ENCODE peak calls at places on chromosomes 4 and X, in eight cellular contexts. N is ascending aorta, H is fibroblast of lung, C is MM.1S, S is breast epithelium, W is HAP-1, U is uterus, M is neuronal stem cell. D is an unnamed sample.

GRCh38 chr4:117481742-117482141 is 396.4 kb upstream of the TRAM1L1 start:
- DNase-seq in W (no peak), S (no peak), C (no peak), N (no peak), H (peak; percentile 86), U (no peak), M (no peak), D (no peak)

GRCh38 chr4:112270643-112271484 is 14.8 kb downstream of the TIFA start:
- DNase-seq in S (no peak), W (no peak), M (no peak), C (no peak), N (no peak), U (no peak), H (peak; percentile 77), D (no peak)

GRCh38 chr4:150510176-150510875 is 71.6 kb upstream of the MAB21L2 start:
- DNase-seq in W (no peak), M (peak; percentile 9), N (no peak), C (no peak), U (no peak), H (peak; percentile 86), S (no peak), D (no peak)

GRCh38 chr4:112296949-112297483 is at the start of gene ALPK1:
- DNase-seq in H (peak; percentile 83), U (no peak), S (no peak), W (peak; percentile 82), N (no peak), C (peak; percentile 62), M (no peak), D (peak; percentile 48)

GRCh38 chrX:111100191-111100590 is 4.2 kb downstream of the PAK3 start:
- DNase-seq in M (peak; percentile 21), N (no peak), S (no peak), U (no peak), C (peak; percentile 58), W (peak; percentile 61), H (peak; percentile 18), D (peak; percentile 17)

GRCh38 chrX:150767475-150768131 is 74.4 kb downstream of the MTMR1 start:
- DNase-seq in N (no peak), C (no peak), S (no peak), W (no peak), H (peak; percentile 94), M (no peak), U (no peak), D (no peak)

GRCh38 chrX:24125028-24125612 is 24.4 kb upstream of the ZFX start:
- DNase-seq in U (no peak), N (no peak), W (no peak), H (no peak), C (no peak), S (no peak), M (no peak), D (no peak)

GRCh38 chrX:96311366-96311765 is 373.3 kb upstream of the DIAPH2 start:
- DNase-seq in H (no peak), M (no peak), U (no peak), S (no peak), W (no peak), C (no peak), N (no peak), D (no peak)

GRCh38 chr4:39045791-39046221 is 13.6 kb upstream of the TMEM156 start:
- DNase-seq in H (no peak), N (no peak), C (no peak), W (no peak), S (no peak), U (no peak), M (no peak), D (no peak)

GRCh38 chrX:68694429-68695205 is 47.2 kb downstream of the STARD8 start:
- DNase-seq in W (no peak), M (no peak), H (no peak), C (peak; percentile 34), U (no peak), S (no peak), N (no peak), D (no peak)

GRCh38 chr4:144296941-144297340 is 156.4 kb upstream of the GYPA start:
- DNase-seq in H (no peak), M (no peak), U (no peak), W (no peak), C (no peak), N (no peak), S (no peak), D (no peak)

GRCh38 chr4:6781561-6781960 is 966 bp upstream of the KIAA0232 start:
- DNase-seq in M (no peak), N (no peak), W (no peak), C (no peak), S (no peak), U (peak; percentile 8), H (no peak), D (no peak)

GRCh38 chr4:1082215-1083182 is 30.9 kb downstream of the RNF212 start:
- DNase-seq in C (peak; percentile 15), N (peak; percentile 76), H (peak; percentile 73), W (no peak), M (no peak), U (no peak), S (peak; percentile 80), D (peak; percentile 30)

GRCh38 chr4:169484485-169484884 is 127.9 kb downstream of the NEK1 start:
- DNase-seq in U (no peak), H (peak; percentile 8), N (no peak), M (no peak), W (peak; percentile 12), S (no peak), C (no peak), D (no peak)

GRCh38 chr4:86482851-86483490 is 111.1 kb upstream of the PTPN13 start:
- DNase-seq in S (no peak), W (peak; percentile 100), C (no peak), U (no peak), N (no peak), H (peak; percentile 15), M (peak; percentile 88), D (no peak)

GRCh38 chrX:274904-275475 is 6.2 kb upstream of the PLCXD1 start:
- DNase-seq in W (no peak), M (peak; percentile 65), U (no peak), H (no peak), C (no peak), S (no peak), N (no peak), D (no peak)

GRCh38 chr4:145619639-145619996 is 433 bp downstream of the MMAA start:
- DNase-seq in C (no peak), U (peak; percentile 36), H (peak; percentile 62), S (peak; percentile 38), M (no peak), N (no peak), W (no peak), D (no peak)

GRCh38 chr4:4311193-4311592 is 21.1 kb downstream of the ZBTB49 start:
- DNase-seq in C (no peak), U (no peak), S (no peak), N (no peak), M (no peak), W (no peak), H (no peak), D (no peak)
- H3K4me1 ChIP-seq in C (no peaks in the 10 kb centered on the region), U (no peaks in the 10 kb centered on the region), S (no peaks in the 10 kb centered on the region), N (no peaks in the 10 kb centered on the region), M (peaks cover 5% of the 10 kb centered on the region), W (no peaks in the 10 kb centered on the region), H (peaks cover 4% of the 10 kb centered on the region), D (no peaks in the 10 kb centered on the region)

GRCh38 chr4:74449571-74450297 is 4.8 kb downstream of the AREG start:
- DNase-seq in N (no peak), C (no peak), H (peak; percentile 36), S (no peak), W (no peak), U (no peak), M (no peak), D (no peak)
- H3K4me1 ChIP-seq in N (no peaks in the 10 kb centered on the region), C (peaks cover 6% of the 10 kb centered on the region), H (peaks cover 2% of the 10 kb centered on the region), S (no peaks in the 10 kb centered on the region), W (peaks cover 3% of the 10 kb centered on the region), U (no peaks in the 10 kb centered on the region), M (no peaks in the 10 kb centered on the region), D (no peaks in the 10 kb centered on the region)

GRCh38 chr4:25813705-25814104 is 49.1 kb downstream of the SEL1L3 start:
- DNase-seq in C (no peak), M (peak; percentile 27), S (no peak), N (no peak), H (peak; percentile 90), U (no peak), W (no peak), D (peak; percentile 9)

GRCh38 chr4:25816591-25817058 is 46.2 kb downstream of the SEL1L3 start:
- DNase-seq in C (no peak), W (no peak), M (no peak), U (no peak), S (no peak), H (no peak), N (no peak), D (no peak)

GRCh38 chr4:25815586-25815985 is 47.2 kb downstream of the SEL1L3 start:
- DNase-seq in U (no peak), C (no peak), N (no peak), H (peak; percentile 42), M (no peak), W (no peak), S (no peak), D (no peak)

GRCh38 chr4:25814323-25814722 is 48.5 kb downstream of the SEL1L3 start:
- DNase-seq in N (peak; percentile 56), H (peak; percentile 95), M (no peak), W (no peak), C (no peak), U (no peak), S (no peak), D (peak; percentile 24)

DNA sequence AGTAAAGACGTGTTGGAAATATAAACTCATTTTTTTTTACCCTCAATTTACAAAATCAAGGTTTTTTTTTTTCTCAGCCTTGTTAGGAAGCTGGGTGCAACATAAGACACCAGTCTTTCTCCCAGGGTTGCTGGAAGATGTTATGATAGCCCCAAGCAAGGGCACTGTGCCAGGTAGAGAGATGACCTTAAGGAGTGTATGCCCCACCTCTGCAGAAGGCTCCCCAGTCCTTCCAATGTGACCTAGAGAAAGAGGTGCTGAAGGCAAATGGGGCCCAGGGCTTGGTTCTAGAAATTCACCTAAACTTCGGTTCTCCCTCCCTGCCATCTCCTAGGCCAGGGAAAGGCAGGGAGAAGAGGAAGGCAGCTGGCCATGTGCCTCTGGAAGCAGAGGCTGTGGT is 48.1 kb downstream of the SEL1L3 start:
- DNase-seq in S (no peak), U (no peak), N (no peak), M (no peak), W (no peak), H (no peak), C (no peak), D (no peak)
- H3K4me1 ChIP-seq in S (no peaks in the 10 kb centered on the region), U (no peaks in the 10 kb centered on the region), N (no peaks in the 10 kb centered on the region), M (peaks cover 9% of the 10 kb centered on the region), W (peaks cover 8% of the 10 kb centered on the region), H (peaks cover 22% of the 10 kb centered on the region), C (no peaks in the 10 kb centered on the region), D (no peaks in the 10 kb centered on the region)

GRCh38 chrX:153926594-153926862 is 464 bp upstream of the ARHGAP4 start:
- DNase-seq in C (no peak), H (no peak), W (no peak), U (no peak), N (peak; percentile 37), M (no peak), S (no peak), D (no peak)

GRCh38 chrX:153927686-153927935 is 1.5 kb upstream of the ARHGAP4 start:
- DNase-seq in M (no peak), H (no peak), C (peak; percentile 14), N (no peak), U (no peak), S (no peak), W (peak; percentile 20), D (no peak)

GRCh38 chrX:153926863-153927685 is 1.0 kb upstream of the ARHGAP4 start:
- DNase-seq in C (peak; percentile 86), U (no peak), W (peak; percentile 73), M (no peak), S (peak; percentile 37), H (peak; percentile 30), N (no peak), D (no peak)

GRCh38 chrX:153925387-153925738 is 701 bp downstream of the ARHGAP4 start:
- DNase-seq in U (no peak), M (no peak), W (no peak), H (no peak), S (no peak), N (no peak), C (peak; percentile 81), D (no peak)

GRCh38 chrX:153925739-153926593 is at the start of gene ARHGAP4:
- DNase-seq in S (no peak), N (no peak), M (no peak), C (peak; percentile 58), W (no peak), U (no peak), H (no peak), D (no peak)
- H3K4me1 ChIP-seq in S (no peaks in the 10 kb centered on the region), N (peaks cover 8% of the 10 kb centered on the region), M (peaks cover 11% of the 10 kb centered on the region), C (peaks cover 11% of the 10 kb centered on the region), W (peaks cover 40% of the 10 kb centered on the region), U (peaks cover 3% of the 10 kb centered on the region), H (peaks cover 7% of the 10 kb centered on the region), D (peaks cover 3% of the 10 kb centered on the region)